ENCODE peak calls at places on chromosomes 7 and 10, in six cellular contexts. J is uterus; O is BJ; P is H7; Q is mesendoderm; A is CD8-positive, alpha-beta memory T cell. B is an unnamed sample.

GRCh38 chr7:38795596-38795995 is 113.4 kb downstream of the VPS41 start:
- DNase-seq in J (no peak), O (no peak), P (no peak), Q (no peak), A (no peak), B (no peak)

GRCh38 chr7:90715067-90715466 is 118.9 kb downstream of the CDK14 start:
- DNase-seq in J (no peak), O (no peak), P (no peak), Q (no peak), A (no peak), B (no peak)

GRCh38 chr7:47405921-47406765 is 175.8 kb downstream of the TNS3 start:
- DNase-seq in J (peak), O (no peak), P (no peak), Q (no peak), A (no peak), B (no peak)

GRCh38 chr7:102306916-102307677 is 20.4 kb downstream of the SH2B2 start:
- DNase-seq in J (no peak), O (no peak), P (peak), Q (peak), A (no peak), B (peak)

GRCh38 chr7:37359662-37360444 is 88.8 kb downstream of the ELMO1 start:
- DNase-seq in J (no peak), O (no peak), P (no peak), Q (no peak), A (no peak), B (no peak)

GRCh38 chr10:78974409-78975317 is 94.1 kb upstream of the ZMIZ1 start:
- DNase-seq in J (peak), O (peak), P (peak), Q (peak), A (peak), B (peak)

GRCh38 chr7:130365511-130366441 is 14.5 kb upstream of the CPA1 start:
- DNase-seq in J (peak), O (peak), P (peak), Q (peak), A (no peak), B (peak)

GRCh38 chr7:83355143-83355542 is 192.5 kb upstream of the PCLO start:
- DNase-seq in J (no peak), O (no peak), P (no peak), Q (no peak), A (no peak), B (no peak)

GRCh38 chr7:37571806-37572205 is 111.8 kb upstream of the GPR141 start:
- DNase-seq in J (no peak), O (no peak), P (no peak), Q (no peak), A (no peak), B (no peak)

GRCh38 chr10:12945709-12946359 is 55.7 kb downstream of the CCDC3 start:
- DNase-seq in J (no peak), O (no peak), P (no peak), Q (no peak), A (no peak), B (no peak)

GRCh38 chr10:43867667-43868361 is 219.1 kb upstream of the ZNF32 start:
- DNase-seq in J (no peak), O (peak), P (no peak), Q (no peak), A (no peak), B (no peak)

DNA sequence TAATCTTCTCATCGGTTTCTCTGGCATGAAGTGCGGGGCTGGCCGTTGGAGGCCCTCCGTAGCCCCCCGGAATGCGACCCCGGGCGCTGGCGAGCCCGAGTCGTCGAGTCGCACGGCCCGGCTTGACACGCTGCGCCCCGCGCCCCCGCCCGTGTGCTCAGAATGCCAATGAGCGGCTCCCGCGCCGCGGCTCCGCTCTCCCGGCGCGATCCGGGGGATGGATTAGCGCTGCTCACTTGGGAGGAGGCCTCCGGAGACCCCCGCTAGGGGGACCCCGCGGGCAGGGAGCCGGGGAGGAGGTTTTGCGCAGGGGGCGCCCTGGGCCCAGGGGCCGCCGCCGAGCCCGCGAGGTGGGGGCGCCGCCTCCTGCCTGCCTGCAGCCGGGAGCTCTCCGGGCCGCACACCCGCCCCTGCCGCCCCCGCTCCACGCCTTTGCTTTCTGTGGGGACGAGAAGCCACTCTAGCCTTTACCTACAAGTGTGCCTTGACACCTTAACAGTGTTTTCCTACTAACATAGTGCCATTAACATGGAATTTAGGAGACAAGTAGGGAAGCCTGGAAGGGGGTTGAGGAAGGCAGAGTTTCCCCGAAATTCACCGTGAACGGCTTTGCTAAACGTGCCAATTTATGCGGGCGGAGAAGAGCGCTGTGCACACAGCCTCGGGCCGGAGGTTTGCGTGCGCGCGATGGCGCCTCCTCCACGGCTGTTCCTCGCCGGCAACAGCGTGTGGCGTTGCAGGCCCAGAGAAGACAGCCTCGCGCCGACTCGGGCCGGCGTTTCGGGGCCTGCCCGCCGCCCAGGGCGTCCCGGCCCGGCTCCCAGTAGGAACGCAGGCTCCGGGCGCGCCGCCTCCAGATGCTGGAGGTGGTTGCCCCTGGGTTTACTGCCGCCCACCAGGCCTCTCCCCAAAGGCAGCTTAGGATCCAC is 7.1 kb downstream of the SHH start:
- DNase-seq in J (no peak), O (no peak), P (peak), Q (peak), A (no peak), B (peak)
- H3K4me3 ChIP-seq in J (no peak), O (peak), P (peak), Q (no peak), A (no peak), B (peak)

GRCh38 chr10:117134084-117135025 is 3.7 kb downstream of the VAX1 start:
- DNase-seq in J (no peak), O (no peak), P (peak), Q (peak), A (no peak), B (no peak)
- H3K4me3 ChIP-seq in J (no peak), O (no peak), P (peak), Q (no peak), A (no peak), B (no peak)

DNA sequence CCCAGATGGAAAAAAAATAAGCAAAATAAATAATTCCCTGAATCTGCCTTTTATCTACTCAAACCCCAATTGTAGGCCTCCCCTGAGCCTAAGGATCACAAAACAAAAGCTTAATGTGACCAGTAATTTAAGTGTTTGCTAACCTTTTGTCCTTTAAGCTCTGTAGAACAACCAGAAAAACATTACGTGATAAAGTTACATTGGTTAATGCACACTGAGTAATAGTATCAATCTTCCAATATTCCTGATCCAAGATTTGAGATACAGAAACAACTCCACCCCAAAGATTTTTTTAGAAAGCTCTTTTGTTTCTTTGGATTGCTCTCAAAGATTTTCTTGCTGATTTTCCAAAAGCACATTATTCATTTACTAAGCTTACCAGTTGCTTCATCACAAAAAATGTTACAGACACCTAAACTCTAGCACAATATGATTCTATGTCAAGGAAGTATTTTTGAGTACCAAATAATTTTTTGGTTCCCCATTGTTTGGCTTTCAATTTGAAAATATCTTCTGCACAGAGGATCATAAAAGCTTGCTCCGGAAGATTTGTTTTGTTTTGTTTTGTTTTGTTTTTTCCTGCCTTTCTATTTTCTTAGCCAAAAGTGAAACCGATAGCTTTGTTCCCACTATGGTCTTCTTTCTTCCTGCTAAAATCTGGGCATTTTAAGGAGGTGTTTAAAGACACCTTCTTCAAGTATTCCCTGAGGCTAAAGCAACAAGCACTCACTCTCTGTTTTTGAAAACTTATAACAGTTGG is 54.2 kb downstream of the TRIL start:
- DNase-seq in J (no peak), O (no peak), P (no peak), Q (no peak), A (no peak), B (no peak)
- H3K4me3 ChIP-seq in J (no peak), O (peak), P (no peak), Q (no peak), A (no peak), B (no peak)

GRCh38 chr7:3495530-3495929 is 194.5 kb downstream of the SDK1 start:
- DNase-seq in J (no peak), O (no peak), P (no peak), Q (peak), A (no peak), B (no peak)

GRCh38 chr7:3495957-3496356 is 194.9 kb downstream of the SDK1 start:
- DNase-seq in J (no peak), O (no peak), P (no peak), Q (peak), A (no peak), B (no peak)

GRCh38 chr7:3493499-3493898 is 192.4 kb downstream of the SDK1 start:
- DNase-seq in J (no peak), O (no peak), P (no peak), Q (peak), A (no peak), B (no peak)

DNA sequence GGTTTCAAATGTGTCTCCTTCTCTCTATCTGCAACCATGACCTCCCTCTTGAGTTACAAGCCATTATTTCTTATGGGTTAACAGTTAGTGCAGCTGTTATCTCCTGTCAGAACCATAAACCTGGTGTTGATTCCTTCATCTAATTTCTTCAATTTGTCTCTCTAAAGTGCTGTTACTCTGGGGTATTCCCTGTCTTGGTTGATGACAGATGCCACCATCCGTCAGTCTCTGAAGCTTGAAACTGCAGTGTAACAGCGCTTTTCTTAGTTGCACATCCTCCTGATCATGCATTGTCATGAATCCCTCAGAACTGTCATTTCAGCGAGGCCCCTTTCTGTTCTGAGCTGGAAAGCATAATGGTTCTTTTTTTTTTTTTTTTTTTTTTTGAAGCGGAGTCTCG is 193.8 kb downstream of the SDK1 start:
- DNase-seq in J (no peak), O (no peak), P (no peak), Q (no peak), A (no peak), B (no peak)
- H3K4me3 ChIP-seq in J (no peak), O (no peak), P (no peak), Q (no peak), A (no peak), B (no peak)

GRCh38 chr10:70178139-70178725 is 7.9 kb upstream of the SAR1A start:
- DNase-seq in J (no peak), O (no peak), P (no peak), Q (no peak), A (no peak), B (no peak)
- H3K4me3 ChIP-seq in J (no peak), O (no peak), P (no peak), Q (no peak), A (no peak), B (no peak)

DNA sequence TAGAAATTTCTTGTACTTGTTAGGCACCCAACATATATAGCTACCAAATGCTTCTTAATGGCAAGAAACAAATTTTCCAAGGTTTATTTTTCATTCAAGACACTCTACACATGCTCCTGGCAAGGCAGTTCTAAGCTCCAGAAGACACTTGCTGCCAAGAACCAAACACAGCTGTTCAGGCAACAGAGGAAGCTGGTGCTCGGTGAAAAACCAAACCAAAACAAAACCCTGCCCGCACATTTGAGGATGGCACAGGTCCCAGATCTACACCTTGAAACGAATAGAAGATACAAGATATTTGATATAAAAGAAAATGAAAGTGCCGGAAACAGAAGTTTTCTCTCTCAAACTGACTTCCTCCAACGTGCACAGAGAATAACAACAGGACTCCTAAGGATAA is 4.9 kb upstream of the DNTT start:
- DNase-seq in J (no peak), O (no peak), P (no peak), Q (no peak), A (no peak), B (peak)
- H3K4me3 ChIP-seq in J (no peak), O (no peak), P (no peak), Q (no peak), A (peak), B (peak)

GRCh38 chr10:112672706-112673105 is 225.7 kb downstream of the VTI1A start:
- DNase-seq in J (no peak), O (no peak), P (no peak), Q (no peak), A (no peak), B (no peak)
- H3K4me3 ChIP-seq in J (no peak), O (no peak), P (no peak), Q (no peak), A (no peak), B (no peak)

GRCh38 chr10:132991706-132992432 is 49.5 kb upstream of the CFAP46 start:
- DNase-seq in J (no peak), O (no peak), P (no peak), Q (no peak), A (no peak), B (no peak)

GRCh38 chr10:132994371-132994796 is 52.0 kb upstream of the CFAP46 start:
- DNase-seq in J (no peak), O (no peak), P (no peak), Q (peak), A (no peak), B (no peak)

GRCh38 chr10:132992433-132993215 is 50.3 kb upstream of the CFAP46 start:
- DNase-seq in J (no peak), O (no peak), P (no peak), Q (no peak), A (no peak), B (no peak)

GRCh38 chr10:132994811-132995210 is 52.4 kb upstream of the CFAP46 start:
- DNase-seq in J (no peak), O (no peak), P (no peak), Q (no peak), A (no peak), B (no peak)

DNA sequence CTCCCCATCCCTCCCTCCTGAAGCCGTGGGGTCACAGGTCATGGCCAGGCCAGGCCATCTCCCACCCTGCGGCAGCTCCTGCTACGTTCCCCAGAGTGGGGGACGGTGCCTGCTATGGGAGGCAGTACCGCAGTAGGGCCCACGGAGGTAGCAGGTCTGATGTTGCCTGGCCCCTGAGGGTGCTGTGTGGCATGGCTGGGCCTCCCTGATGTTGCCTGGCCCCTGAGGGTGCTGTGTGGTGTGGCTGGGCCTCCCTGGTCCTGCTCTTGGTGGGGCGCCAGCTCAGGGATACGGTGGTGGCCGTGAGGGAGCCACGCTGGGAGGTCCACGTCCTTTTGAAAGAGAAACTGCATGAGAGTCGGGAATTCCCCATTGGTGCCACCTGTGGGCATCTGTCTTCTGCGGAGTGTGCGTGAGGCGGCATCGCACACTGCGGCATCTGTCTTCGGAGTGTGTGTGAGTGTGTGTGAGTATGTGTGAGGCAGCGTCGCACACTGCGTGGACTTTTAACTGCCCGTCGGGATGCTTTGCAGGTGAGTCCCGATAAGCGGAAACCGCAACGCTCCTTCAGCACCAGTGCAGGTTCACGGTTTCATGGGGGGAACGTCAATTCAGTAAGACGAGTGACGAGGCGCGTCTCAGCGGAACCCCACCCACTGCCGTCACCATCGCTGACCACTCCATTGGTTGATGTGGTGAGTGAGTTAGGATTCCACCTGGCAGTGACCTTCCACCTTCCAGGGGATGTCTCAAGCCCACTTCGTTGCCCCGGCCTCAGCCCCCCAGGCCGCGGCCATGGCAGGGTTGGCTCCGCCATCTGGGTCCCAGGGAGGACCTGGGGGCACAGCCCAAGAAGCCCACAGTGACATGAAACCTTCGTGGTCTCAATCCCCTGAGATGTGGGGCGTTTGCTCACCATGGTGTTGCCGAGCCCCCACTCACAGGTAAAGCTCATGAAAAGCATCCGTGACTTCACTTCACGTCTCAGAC is 51.2 kb upstream of the CFAP46 start:
- DNase-seq in J (no peak), O (no peak), P (no peak), Q (no peak), A (no peak), B (no peak)
- H3K4me3 ChIP-seq in J (peak), O (no peak), P (no peak), Q (no peak), A (no peak), B (no peak)

B was measured in Jurkat, Clone E6-1.